ENCODE peak calls at places on chromosomes 6 and 20, in seven cellular contexts. One of them, this sample, is unnamed.

GRCh38 chr6:92122746-92123145 is 1296.6 kb downstream of the EPHA7 start:
- DNase-seq in stimulated activated CD4-positive, alpha-beta T cell treated with anti-CD3 and anti-CD28 coated beads, Interleukin-2, amount 100 ng/mL, for 48 hours: no peak
- DNase-seq in AG10803: no peak
- DNase-seq in CD4-positive, alpha-beta T cell: no peak
- DNase-seq in foreskin melanocyte: peak; percentile 1
- DNase-seq in glutamatergic neuron: no peak
- DNase-seq in body of pancreas: no peak
- DNase-seq in this sample: no peak

GRCh38 chr6:32154514-32155161 is 697 bp downstream of the PPT2 start:
- DNase-seq in body of pancreas: peak; percentile 81
- DNase-seq in CD4-positive, alpha-beta T cell: peak; percentile 43
- DNase-seq in foreskin melanocyte: no peak
- DNase-seq in AG10803: peak; percentile 58
- DNase-seq in glutamatergic neuron: peak; percentile 69
- DNase-seq in stimulated activated CD4-positive, alpha-beta T cell treated with anti-CD3 and anti-CD28 coated beads, Interleukin-2, amount 100 ng/mL, for 48 hours: peak; percentile 42
- DNase-seq in this sample: peak; percentile 72

GRCh38 chr6:108565091-108565766 is 4.5 kb downstream of the FOXO3 start:
- DNase-seq in glutamatergic neuron: no peak
- DNase-seq in foreskin melanocyte: no peak
- DNase-seq in body of pancreas: no peak
- DNase-seq in AG10803: no peak
- DNase-seq in CD4-positive, alpha-beta T cell: no peak
- DNase-seq in stimulated activated CD4-positive, alpha-beta T cell treated with anti-CD3 and anti-CD28 coated beads, Interleukin-2, amount 100 ng/mL, for 48 hours: no peak
- DNase-seq in this sample: no peak

GRCh38 chr6:170274713-170275560 is 15.9 kb downstream of the DLL1 start:
- DNase-seq in stimulated activated CD4-positive, alpha-beta T cell treated with anti-CD3 and anti-CD28 coated beads, Interleukin-2, amount 100 ng/mL, for 48 hours: no peak
- DNase-seq in AG10803: no peak
- DNase-seq in body of pancreas: no peak
- DNase-seq in foreskin melanocyte: no peak
- DNase-seq in CD4-positive, alpha-beta T cell: no peak
- DNase-seq in glutamatergic neuron: no peak
- DNase-seq in this sample: no peak

GRCh38 chr20:16560661-16561060 is 12.6 kb downstream of the KIF16B start:
- DNase-seq in foreskin melanocyte: no peak
- DNase-seq in glutamatergic neuron: no peak
- DNase-seq in body of pancreas: no peak
- DNase-seq in AG10803: no peak
- DNase-seq in CD4-positive, alpha-beta T cell: no peak
- DNase-seq in stimulated activated CD4-positive, alpha-beta T cell treated with anti-CD3 and anti-CD28 coated beads, Interleukin-2, amount 100 ng/mL, for 48 hours: no peak
- DNase-seq in this sample: no peak

GRCh38 chr6:162068340-162068739 is 659.2 kb downstream of the PRKN start:
- DNase-seq in stimulated activated CD4-positive, alpha-beta T cell treated with anti-CD3 and anti-CD28 coated beads, Interleukin-2, amount 100 ng/mL, for 48 hours: no peak
- DNase-seq in CD4-positive, alpha-beta T cell: no peak
- DNase-seq in AG10803: no peak
- DNase-seq in body of pancreas: no peak
- DNase-seq in glutamatergic neuron: peak; percentile 55
- DNase-seq in foreskin melanocyte: no peak
- DNase-seq in this sample: no peak

GRCh38 chr20:57409672-57410397 is 18.6 kb downstream of the RBM38 start:
- DNase-seq in body of pancreas: no peak
- DNase-seq in foreskin melanocyte: no peak
- DNase-seq in glutamatergic neuron: no peak
- DNase-seq in AG10803: no peak
- DNase-seq in CD4-positive, alpha-beta T cell: no peak
- DNase-seq in stimulated activated CD4-positive, alpha-beta T cell treated with anti-CD3 and anti-CD28 coated beads, Interleukin-2, amount 100 ng/mL, for 48 hours: no peak
- DNase-seq in this sample: no peak

GRCh38 chr6:29739882-29740261 is 16.6 kb downstream of the HLA-F start:
- DNase-seq in stimulated activated CD4-positive, alpha-beta T cell treated with anti-CD3 and anti-CD28 coated beads, Interleukin-2, amount 100 ng/mL, for 48 hours: no peak
- DNase-seq in AG10803: no peak
- DNase-seq in glutamatergic neuron: no peak
- DNase-seq in body of pancreas: no peak
- DNase-seq in foreskin melanocyte: no peak
- DNase-seq in CD4-positive, alpha-beta T cell: no peak
- DNase-seq in this sample: no peak

GRCh38 chr20:47878601-47879004 is 93.3 kb upstream of the SULF2 start:
- DNase-seq in foreskin melanocyte: no peak
- DNase-seq in CD4-positive, alpha-beta T cell: no peak
- DNase-seq in AG10803: no peak
- DNase-seq in glutamatergic neuron: no peak
- DNase-seq in stimulated activated CD4-positive, alpha-beta T cell treated with anti-CD3 and anti-CD28 coated beads, Interleukin-2, amount 100 ng/mL, for 48 hours: no peak
- DNase-seq in body of pancreas: no peak
- DNase-seq in this sample: no peak

GRCh38 chr6:163419413-163420314 is 5.1 kb downstream of the QKI start:
- DNase-seq in CD4-positive, alpha-beta T cell: no peak
- DNase-seq in foreskin melanocyte: no peak
- DNase-seq in stimulated activated CD4-positive, alpha-beta T cell treated with anti-CD3 and anti-CD28 coated beads, Interleukin-2, amount 100 ng/mL, for 48 hours: no peak
- DNase-seq in body of pancreas: no peak
- DNase-seq in AG10803: peak; percentile 60
- DNase-seq in glutamatergic neuron: no peak
- DNase-seq in this sample: no peak

GRCh38 chr6:2891768-2892170 is 11.3 kb downstream of the SERPINB9 start:
- DNase-seq in body of pancreas: no peak
- DNase-seq in glutamatergic neuron: no peak
- DNase-seq in foreskin melanocyte: no peak
- DNase-seq in AG10803: no peak
- DNase-seq in CD4-positive, alpha-beta T cell: peak; percentile 56
- DNase-seq in stimulated activated CD4-positive, alpha-beta T cell treated with anti-CD3 and anti-CD28 coated beads, Interleukin-2, amount 100 ng/mL, for 48 hours: peak; percentile 57
- DNase-seq in this sample: no peak

GRCh38 chr6:82842721-82843120 is 222.9 kb downstream of the UBE3D start:
- DNase-seq in glutamatergic neuron: no peak
- DNase-seq in CD4-positive, alpha-beta T cell: no peak
- DNase-seq in foreskin melanocyte: no peak
- DNase-seq in AG10803: peak; percentile 91
- DNase-seq in stimulated activated CD4-positive, alpha-beta T cell treated with anti-CD3 and anti-CD28 coated beads, Interleukin-2, amount 100 ng/mL, for 48 hours: no peak
- DNase-seq in body of pancreas: no peak
- DNase-seq in this sample: no peak

GRCh38 chr20:33663161-33664084 is 1.3 kb downstream of the C20orf144 start:
- DNase-seq in glutamatergic neuron: peak; percentile 87
- DNase-seq in AG10803: peak; percentile 71
- DNase-seq in body of pancreas: peak; percentile 87
- DNase-seq in foreskin melanocyte: peak; percentile 54
- DNase-seq in stimulated activated CD4-positive, alpha-beta T cell treated with anti-CD3 and anti-CD28 coated beads, Interleukin-2, amount 100 ng/mL, for 48 hours: peak; percentile 84
- DNase-seq in CD4-positive, alpha-beta T cell: peak; percentile 70
- DNase-seq in this sample: peak; percentile 59

This sample was measured in NCI-H1930.